ENCODE peak calls at places on chromosomes 13 and 19, in four cellular contexts. C is transverse colon, A is HepG2, N is HCT116. M is an unnamed sample. For H3K4me1, the result is how much of the 10 kb centered on the place peaks cover.

GRCh38 chr19:18299654-18300053 is 18.2 kb upstream of the JUND start:
- DNase-seq in C (no peak), A (no peak), N (no peak), M (no peak)

GRCh38 chr19:1590641-1591397 is 1.8 kb downstream of the MBD3 start:
- DNase-seq in C (peak), A (peak), N (no peak), M (no peak)

GRCh38 chr13:36192166-36192565 is 22.2 kb downstream of the SOHLH2 start:
- DNase-seq in C (no peak), A (no peak), N (no peak), M (no peak)

GRCh38 chr19:11130824-11131455 is 24.6 kb downstream of the SPC24 start:
- DNase-seq in C (peak), A (peak), N (peak), M (peak)

GRCh38 chr19:3532154-3533019 is 6.6 kb upstream of the TEKTIP1 start:
- DNase-seq in C (no peak), A (no peak), N (no peak), M (no peak)

GRCh38 chr19:41627966-41628675 is 1.2 kb upstream of the CEACAM4 start:
- DNase-seq in C (no peak), A (no peak), N (no peak), M (no peak)

GRCh38 chr13:41457589-41458186 is 338 bp downstream of the RGCC start:
- DNase-seq in C (no peak), A (no peak), N (no peak), M (no peak)

GRCh38 chr13:51921790-51922740 is 60.3 kb downstream of the CCDC70 start:
- DNase-seq in C (no peak), A (no peak), N (no peak), M (no peak)

GRCh38 chr13:46166221-46166584 is 15.8 kb downstream of the LCP1 start:
- DNase-seq in C (no peak), A (no peak), N (no peak), M (no peak)
- TF ChIP-seq CTCF in C (no peak), A (no peak), N (no peak), M (no peak)

GRCh38 chr19:16876904-16877361 is 11.9 kb upstream of the F2RL3 start:
- DNase-seq in C (peak), A (no peak), N (no peak), M (no peak)
- TF ChIP-seq POLR2AphosphoS5 in C (no peak), A (no peak), N (no peak), M (no peak)

DNA sequence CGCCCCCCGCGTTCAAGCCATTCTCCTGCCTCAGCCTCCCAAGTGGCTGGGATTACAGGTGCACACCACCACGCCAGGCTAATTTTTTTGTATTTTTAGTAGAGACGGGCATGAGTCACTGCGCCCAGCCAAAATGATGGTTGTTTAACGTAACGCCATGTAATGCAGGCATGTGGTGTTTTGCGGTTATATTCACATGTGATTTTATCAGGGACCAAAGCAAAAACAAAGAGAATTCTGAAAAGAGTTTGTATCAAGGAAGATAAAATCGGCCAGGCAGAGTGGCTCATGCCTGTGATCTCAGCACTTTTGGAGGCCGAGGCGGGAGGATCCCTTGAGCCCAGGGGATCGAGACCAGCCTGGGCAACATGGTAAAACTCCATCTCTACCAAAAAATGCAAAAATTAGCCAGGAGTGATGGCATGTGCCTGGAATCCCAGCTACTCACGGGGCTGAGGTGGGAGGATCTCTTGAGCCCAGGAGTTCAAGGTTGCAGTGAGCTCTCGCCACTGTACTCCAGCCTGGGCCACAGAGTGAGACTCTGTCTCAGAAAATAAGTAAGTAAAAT is 4.7 kb upstream of the ADGRE2 start:
- DNase-seq in C (no peak), A (no peak), N (no peak), M (no peak)
- H3K4me1 ChIP-seq in C (under half), A (under half), N (under half), M (under half)

DNA sequence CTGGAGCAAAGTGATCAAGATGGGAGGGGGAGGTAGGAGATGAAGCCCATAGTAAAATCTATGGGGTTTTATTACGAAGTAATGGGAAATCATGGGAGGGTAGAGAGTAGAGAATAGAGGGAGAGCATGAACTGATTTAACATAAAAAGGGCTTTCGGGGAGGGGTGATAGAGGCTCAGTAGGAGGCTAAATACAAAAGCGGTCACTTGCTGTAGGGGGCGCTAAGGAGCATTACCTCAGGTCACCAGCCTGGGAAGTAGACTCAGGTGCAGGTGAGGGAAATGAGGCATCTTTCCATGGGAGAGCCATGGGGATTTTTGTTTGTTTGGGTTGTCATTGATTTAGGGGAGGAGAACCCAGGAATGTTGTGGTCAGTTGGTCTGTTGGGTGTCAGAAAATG is 14.1 kb downstream of the KRTDAP start:
- DNase-seq in C (no peak), A (no peak), N (peak), M (no peak)
- TF ChIP-seq CTCF in C (no peak), A (peak), N (no peak), M (no peak)

GRCh38 chr19:12794196-12794921 is 3.1 kb downstream of the JUNB start:
- DNase-seq in C (no peak), A (no peak), N (no peak), M (no peak)

GRCh38 chr19:12799723-12800343 is 1.8 kb downstream of the PRDX2 start:
- DNase-seq in C (no peak), A (no peak), N (no peak), M (no peak)

GRCh38 chr19:12796146-12797071 is 5.1 kb downstream of the JUNB start:
- DNase-seq in C (peak), A (peak), N (no peak), M (peak)

GRCh38 chr19:12794936-12795335 is 3.6 kb downstream of the JUNB start:
- DNase-seq in C (no peak), A (no peak), N (no peak), M (no peak)

GRCh38 chr19:12797141-12797587 is 4.4 kb downstream of the PRDX2 start:
- DNase-seq in C (no peak), A (no peak), N (no peak), M (no peak)
- TF ChIP-seq POLR2AphosphoS5 in C (no peak), A (no peak), N (no peak), M (no peak)

GRCh38 chr13:111211789-111212516 is 96.8 kb downstream of the ARHGEF7 start:
- DNase-seq in C (no peak), A (no peak), N (no peak), M (no peak)

GRCh38 chr13:111209613-111210012 is 94.5 kb downstream of the ARHGEF7 start:
- DNase-seq in C (no peak), A (no peak), N (no peak), M (no peak)

GRCh38 chr13:111210945-111211469 is 95.9 kb downstream of the ARHGEF7 start:
- DNase-seq in C (no peak), A (no peak), N (no peak), M (no peak)

GRCh38 chr13:111210082-111210481 is 95.0 kb downstream of the ARHGEF7 start:
- DNase-seq in C (no peak), A (no peak), N (no peak), M (no peak)

DNA sequence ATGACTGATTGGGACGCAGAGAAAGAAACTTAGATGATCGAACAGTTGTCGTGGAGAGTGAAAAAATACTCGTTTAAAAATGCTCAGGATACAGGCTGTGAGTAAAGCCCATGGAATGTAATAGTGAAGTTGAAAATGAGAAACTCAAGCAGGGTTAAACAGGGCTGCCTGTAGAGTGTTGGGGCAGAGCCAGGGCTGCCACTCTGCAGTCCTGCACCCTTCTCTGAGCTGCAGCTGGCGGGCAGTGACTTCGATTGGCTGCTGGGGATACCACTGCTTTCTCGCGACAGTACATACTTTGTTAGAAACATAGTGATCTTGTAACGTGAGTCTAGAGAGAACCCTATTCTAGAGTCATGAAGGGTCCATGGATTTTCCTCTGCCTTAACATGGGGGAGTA is 95.4 kb downstream of the ARHGEF7 start:
- DNase-seq in C (no peak), A (no peak), N (no peak), M (no peak)
- H3K4me1 ChIP-seq in C (under half), A (under half), N (under half), M (under half)

DNA sequence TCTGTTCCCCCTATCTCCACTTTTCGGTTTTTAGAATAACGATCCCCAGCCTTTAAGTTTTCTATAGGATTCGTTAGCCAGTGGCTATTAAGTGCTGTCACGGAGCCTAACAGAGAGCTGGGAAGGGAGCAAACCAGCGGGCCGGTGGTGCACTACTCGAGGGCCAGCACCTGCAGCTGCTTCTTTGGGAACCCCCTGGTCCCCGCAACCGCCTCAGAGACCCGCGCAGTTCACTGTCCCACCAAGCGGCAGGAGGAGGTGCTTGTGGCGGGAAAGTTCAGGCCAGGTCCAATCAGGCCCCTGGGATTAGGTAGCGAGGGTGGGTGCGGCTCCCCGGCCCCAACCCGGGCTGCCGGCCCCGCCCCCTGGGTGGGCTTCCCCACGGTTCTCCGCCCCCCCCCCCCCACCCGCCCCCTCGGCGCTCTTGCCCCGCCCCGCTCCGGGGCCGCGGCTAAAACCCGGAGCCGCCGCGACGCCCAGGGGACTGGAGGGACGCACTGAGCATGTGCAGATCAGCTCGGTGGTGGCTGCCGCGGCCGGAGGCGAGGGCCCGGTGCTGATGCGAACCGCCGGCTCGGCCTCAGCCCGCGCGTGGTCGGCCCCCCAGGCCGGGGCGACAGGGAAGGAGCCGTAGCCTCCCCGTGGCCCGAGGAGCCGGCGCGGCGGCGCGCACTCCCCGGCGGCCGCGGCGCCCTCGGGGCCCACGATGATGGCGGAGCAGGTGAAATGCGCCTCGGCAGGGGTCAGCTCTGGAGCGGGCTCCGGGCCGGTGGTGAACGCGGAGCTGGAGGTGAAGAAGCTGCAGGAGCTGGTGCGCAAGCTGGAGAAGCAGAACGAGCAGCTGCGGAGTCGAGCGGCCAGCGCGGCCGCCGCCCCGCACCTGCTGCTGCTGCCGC is at the start of gene SLAIN1:
- DNase-seq in C (peak), A (peak), N (no peak), M (peak)
- TF ChIP-seq CTCF in C (no peak), A (no peak), N (no peak), M (no peak)

GRCh38 chr19:53978975-53979801 is 12.2 kb upstream of the CACNG6 start:
- DNase-seq in C (no peak), A (no peak), N (no peak), M (no peak)
- TF ChIP-seq POLR2AphosphoS5 in C (no peak), A (no peak), N (no peak), M (no peak)

M was measured in prostate gland.